ENCODE peak calls at places on chromosomes 13 and 19, in seven cellular contexts. G, N, D, I, X, C and H are unnamed samples.
A peak's percentile ranks its signal among the peaks of the same experiment; 100 is the strongest.

GRCh38 chr19:41367848-41368301 is 3.9 kb upstream of the B9D2 start:
- DNase-seq in G (no peak), N (no peak), D (peak; percentile 84), I (peak; percentile 54), X (no peak), C (peak; percentile 91), H (no peak)

GRCh38 chr13:67996101-67996500 is 766.0 kb upstream of the PCDH9 start:
- DNase-seq in G (no peak), N (no peak), D (no peak), I (no peak), X (no peak), C (no peak), H (no peak)

GRCh38 chr19:48746738-48747575 is at the start of gene IZUMO1:
- DNase-seq in G (peak; percentile 94), N (peak; percentile 91), D (no peak), I (peak; percentile 76), X (no peak), C (no peak), H (peak; percentile 87)

GRCh38 chr13:73428137-73428536 is 369.3 kb downstream of the KLF5 start:
- DNase-seq in G (no peak), N (no peak), D (no peak), I (no peak), X (no peak), C (peak; percentile 96), H (no peak)

GRCh38 chr19:49447485-49448431 is 3.9 kb downstream of the PIH1D1 start:
- DNase-seq in G (no peak), N (peak; percentile 79), D (no peak), I (no peak), X (no peak), C (no peak), H (no peak)

GRCh38 chr13:71619096-71619495 is 247.9 kb downstream of the DACH1 start:
- DNase-seq in G (no peak), N (no peak), D (no peak), I (no peak), X (no peak), C (no peak), H (no peak)

GRCh38 chr19:13929340-13929739 is 8.9 kb downstream of the PODNL1 start:
- DNase-seq in G (no peak), N (no peak), D (no peak), I (no peak), X (no peak), C (no peak), H (no peak)

GRCh38 chr13:67117010-67117550 is 113.1 kb downstream of the PCDH9 start:
- DNase-seq in G (no peak), N (no peak), D (no peak), I (no peak), X (no peak), C (no peak), H (no peak)

GRCh38 chr19:28843771-28844492 is 369.0 kb downstream of the UQCRFS1 start:
- DNase-seq in G (no peak), N (no peak), D (no peak), I (no peak), X (no peak), C (no peak), H (no peak)

GRCh38 chr19:18021121-18021755 is 13.3 kb downstream of the ARRDC2 start:
- DNase-seq in G (peak; percentile 91), N (no peak), D (peak; percentile 51), I (no peak), X (peak; percentile 92), C (peak; percentile 84), H (no peak)

GRCh38 chr19:33668968-33669367 is 47.2 kb downstream of the CHST8 start:
- DNase-seq in G (no peak), N (no peak), D (no peak), I (no peak), X (no peak), C (no peak), H (no peak)

GRCh38 chr13:91546865-91547264 is 148.4 kb downstream of the GPC5 start:
- DNase-seq in G (no peak), N (no peak), D (no peak), I (no peak), X (no peak), C (no peak), H (no peak)

GRCh38 chr19:883661-884211 is 9.3 kb downstream of the MED16 start:
- DNase-seq in G (no peak), N (no peak), D (no peak), I (no peak), X (no peak), C (peak; percentile 78), H (no peak)

GRCh38 chr13:36848228-36848982 is 29.4 kb downstream of the RFXAP start:
- DNase-seq in G (no peak), N (peak; percentile 37), D (no peak), I (no peak), X (no peak), C (no peak), H (no peak)

GRCh38 chr19:45484273-45484945 is 12.4 kb downstream of the RTN2 start:
- DNase-seq in G (no peak), N (no peak), D (no peak), I (no peak), X (no peak), C (peak; percentile 87), H (no peak)

GRCh38 chr13:53783466-53783865 is 754.9 kb downstream of the OLFM4 start:
- DNase-seq in G (no peak), N (no peak), D (no peak), I (no peak), X (no peak), C (no peak), H (peak; percentile 24)

GRCh38 chr19:21569497-21569870 is 64.1 kb downstream of the ZNF429 start:
- DNase-seq in G (no peak), N (no peak), D (no peak), I (no peak), X (no peak), C (no peak), H (no peak)

GRCh38 chr19:4592445-4592844 is 33.0 kb upstream of the SEMA6B start:
- DNase-seq in G (no peak), N (no peak), D (no peak), I (no peak), X (no peak), C (no peak), H (no peak)

GRCh38 chr13:74206061-74206561 is 71.9 kb upstream of the KLF12 start:
- DNase-seq in G (no peak), N (no peak), D (peak; percentile 82), I (no peak), X (no peak), C (peak; percentile 55), H (no peak)

GRCh38 chr19:43562698-43563241 is 12.6 kb downstream of the XRCC1 start:
- DNase-seq in G (peak; percentile 83), N (no peak), D (peak; percentile 92), I (no peak), X (peak; percentile 91), C (peak; percentile 75), H (no peak)

GRCh38 chr19:43563816-43564215 is 11.5 kb downstream of the XRCC1 start:
- DNase-seq in G (no peak), N (no peak), D (no peak), I (no peak), X (no peak), C (no peak), H (no peak)

GRCh38 chr19:43562211-43562697 is 13.1 kb downstream of the XRCC1 start:
- DNase-seq in G (no peak), N (no peak), D (no peak), I (no peak), X (no peak), C (no peak), H (no peak)

GRCh38 chr19:43561144-43561970 is 14.0 kb downstream of the XRCC1 start:
- DNase-seq in G (no peak), N (no peak), D (no peak), I (no peak), X (no peak), C (no peak), H (no peak)

DNA sequence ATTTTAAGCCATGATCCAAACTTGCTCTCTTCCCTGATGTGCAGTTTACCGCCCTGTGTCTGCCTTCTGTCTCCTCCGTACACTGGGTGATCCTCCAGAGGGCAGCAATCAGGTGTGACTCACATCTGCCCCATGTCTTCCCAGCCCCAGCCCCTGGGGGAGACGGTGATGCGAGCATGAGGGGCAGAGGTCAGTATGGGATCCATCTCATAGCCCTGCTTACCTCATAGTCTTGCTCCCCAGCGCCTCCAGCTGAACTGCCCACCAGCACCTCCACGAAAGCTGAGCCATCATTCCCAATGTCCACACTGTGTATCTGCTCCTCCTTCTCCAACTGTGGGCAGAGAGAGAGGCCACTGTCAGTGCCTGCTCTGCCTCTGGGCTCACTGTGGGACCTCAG is 14.6 kb downstream of the XRCC1 start:
- DNase-seq in G (no peak), N (no peak), D (no peak), I (no peak), X (no peak), C (no peak), H (peak; percentile 39)
- TF ChIP-seq CTCF in G (no peak), N (peak; percentile 10), D (peak; percentile 24), I (no peak), X (no peak), C (peak; percentile 4), H (no peak)

DNA sequence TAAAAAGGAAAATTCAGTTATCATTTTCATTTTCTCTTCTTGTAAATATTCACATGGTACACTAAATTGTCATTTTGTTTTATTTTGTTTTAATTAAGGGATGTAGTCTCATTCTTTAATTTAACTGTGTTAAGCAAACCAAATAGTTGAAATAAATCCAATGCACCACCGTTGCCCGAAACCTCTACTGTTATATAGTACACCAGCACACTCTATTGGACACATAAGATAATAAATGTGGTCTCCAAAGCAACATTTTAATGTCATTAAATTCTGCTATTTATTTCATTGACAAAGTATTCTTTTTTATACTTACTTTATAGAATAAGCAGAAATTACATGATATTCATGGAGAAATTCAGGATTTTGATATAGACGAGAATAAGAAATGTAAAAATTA is 156.4 kb upstream of the FREM2 start:
- DNase-seq in G (no peak), N (no peak), D (peak; percentile 2), I (peak; percentile 8), X (no peak), C (peak; percentile 5), H (no peak)
- TF ChIP-seq CTCF in G (no peak), N (peak; percentile 26), D (peak; percentile 18), I (peak; percentile 9), X (no peak), C (peak; percentile 47), H (no peak)

GRCh38 chr13:76826527-76826926 is 59.7 kb downstream of the KCTD12 start:
- DNase-seq in G (no peak), N (no peak), D (no peak), I (no peak), X (no peak), C (no peak), H (no peak)

GRCh38 chr13:76825415-76825814 is 60.8 kb downstream of the KCTD12 start:
- DNase-seq in G (no peak), N (peak; percentile 17), D (no peak), I (no peak), X (no peak), C (no peak), H (no peak)

GRCh38 chr13:76823969-76824368 is 62.2 kb downstream of the KCTD12 start:
- DNase-seq in G (no peak), N (no peak), D (no peak), I (no peak), X (no peak), C (no peak), H (no peak)

GRCh38 chr13:76820759-76821158 is 65.4 kb downstream of the KCTD12 start:
- DNase-seq in G (peak; percentile 78), N (no peak), D (peak; percentile 17), I (no peak), X (no peak), C (no peak), H (no peak)

GRCh38 chr13:76822691-76823267 is 63.4 kb downstream of the KCTD12 start:
- DNase-seq in G (no peak), N (no peak), D (peak; percentile 46), I (peak; percentile 36), X (no peak), C (peak; percentile 46), H (no peak)
- TF ChIP-seq CTCF in G (no peak), N (peak; percentile 13), D (peak; percentile 52), I (peak; percentile 39), X (peak; percentile 6), C (peak; percentile 27), H (no peak)

GRCh38 chr13:33761744-33762143 is 56.2 kb upstream of the RFC3 start:
- DNase-seq in G (no peak), N (no peak), D (no peak), I (no peak), X (no peak), C (peak; percentile 12), H (no peak)
- TF ChIP-seq CTCF in G (no peak), N (peak; percentile 54), D (peak; percentile 22), I (no peak), X (no peak), C (no peak), H (no peak)